ENCODE peak calls at places on chromosomes 7 and 10, in ten cellular contexts. C is progenitor cell of endocrine pancreas, Q is cardiac septum, Y is IMR-90, V is nucleus accumbens, X is RWPE1, O is NCI-H1092, E is mesenchymal stem cell, A is EH, R is HT-29. F is an unnamed sample.

GRCh38 chr10:69757553-69758309 is 44.0 kb upstream of the COL13A1 start:
- DNase-seq in C (no peak), Q (peak), Y (peak), V (no peak), X (no peak), O (no peak), E (peak), A (peak), R (peak), F (peak)

GRCh38 chr7:50603288-50603687 is 38.1 kb upstream of the DDC start:
- DNase-seq in C (no peak), Q (no peak), Y (no peak), V (no peak), X (no peak), O (no peak), E (no peak), A (no peak), R (no peak), F (no peak)

GRCh38 chr10:88804083-88804812 is 1.7 kb downstream of the LIPM start:
- DNase-seq in C (no peak), Q (no peak), Y (no peak), V (no peak), X (no peak), O (no peak), E (no peak), A (no peak), R (no peak), F (no peak)

GRCh38 chr7:24722386-24723177 is 34.7 kb downstream of the GSDME start:
- DNase-seq in C (no peak), Q (peak), Y (no peak), V (no peak), X (no peak), O (no peak), E (peak), A (peak), R (peak), F (peak)

GRCh38 chr7:12229046-12229445 is 18.0 kb downstream of the TMEM106B start:
- DNase-seq in C (no peak), Q (no peak), Y (peak), V (no peak), X (no peak), O (no peak), E (no peak), A (peak), R (no peak), F (peak)

GRCh38 chr7:134478707-134479106 is 19.8 kb upstream of the AKR1B1 start:
- DNase-seq in C (no peak), Q (no peak), Y (peak), V (no peak), X (no peak), O (no peak), E (no peak), A (no peak), R (no peak), F (no peak)

GRCh38 chr10:113026679-113027078 is 76.6 kb downstream of the TCF7L2 start:
- DNase-seq in C (no peak), Q (no peak), Y (peak), V (no peak), X (no peak), O (no peak), E (peak), A (peak), R (no peak), F (peak)

GRCh38 chr7:155643804-155644177 is 670 bp upstream of the RBM33 start:
- DNase-seq in C (no peak), Q (no peak), Y (peak), V (no peak), X (peak), O (no peak), E (no peak), A (peak), R (no peak), F (peak)

GRCh38 chr7:155665957-155666287 is 21.5 kb downstream of the RBM33 start:
- DNase-seq in C (no peak), Q (no peak), Y (peak), V (no peak), X (peak), O (no peak), E (peak), A (peak), R (no peak), F (peak)

GRCh38 chr10:98391065-98391464 is 23.9 kb downstream of the PYROXD2 start:
- DNase-seq in C (no peak), Q (no peak), Y (no peak), V (no peak), X (no peak), O (no peak), E (no peak), A (no peak), R (no peak), F (no peak)

GRCh38 chr7:97011104-97011503 is 5.8 kb downstream of the DLX6 start:
- DNase-seq in C (no peak), Q (no peak), Y (no peak), V (no peak), X (no peak), O (no peak), E (no peak), A (no peak), R (no peak), F (no peak)

GRCh38 chr7:123643495-123644428 is 11.9 kb upstream of the LMOD2 start:
- DNase-seq in C (no peak), Q (no peak), Y (peak), V (no peak), X (peak), O (peak), E (peak), A (peak), R (peak), F (peak)

GRCh38 chr10:23157691-23158369 is 34.3 kb upstream of the PTF1A start:
- DNase-seq in C (no peak), Q (no peak), Y (peak), V (no peak), X (peak), O (peak), E (peak), A (peak), R (peak), F (peak)

GRCh38 chr7:36723951-36724664 is at the start of gene AOAH:
- DNase-seq in C (no peak), Q (peak), Y (no peak), V (no peak), X (no peak), O (no peak), E (no peak), A (no peak), R (no peak), F (no peak)

GRCh38 chr10:33376976-33377657 is 42.6 kb upstream of the NRP1 start:
- DNase-seq in C (no peak), Q (no peak), Y (peak), V (no peak), X (peak), O (no peak), E (peak), A (peak), R (no peak), F (peak)

GRCh38 chr7:8500286-8500685 is 66.9 kb downstream of the NXPH1 start:
- DNase-seq in C (no peak), Q (no peak), Y (no peak), V (no peak), X (no peak), O (no peak), E (no peak), A (no peak), R (no peak), F (no peak)

GRCh38 chr10:12308976-12309375 is 40.4 kb upstream of the CAMK1D start:
- DNase-seq in C (no peak), Q (peak), Y (no peak), V (no peak), X (no peak), O (no peak), E (no peak), A (no peak), R (no peak), F (no peak)

GRCh38 chr7:139108256-139109187 is 998 bp downstream of the ZC3HAV1 start:
- DNase-seq in C (peak), Q (no peak), Y (peak), V (no peak), X (peak), O (no peak), E (peak), A (peak), R (peak), F (peak)

GRCh38 chr10:74282151-74282852 is 131.3 kb downstream of the ADK start:
- DNase-seq in C (no peak), Q (no peak), Y (peak), V (no peak), X (no peak), O (no peak), E (no peak), A (peak), R (no peak), F (peak)